ENCODE peak calls at places on chromosomes 12 and 14, in five cellular contexts. Z is HFF-Myc, U is breast epithelium, R is lower lobe of right lung, E is AG04450. B is an unnamed sample.

GRCh38 chr12:64229240-64229639 is 7.1 kb upstream of the KICS2 start:
- DNase-seq in Z (no peak), R (no peak), U (no peak), E (no peak), B (no peak)

GRCh38 chr12:88451254-88451653 is 129.0 kb downstream of the KITLG start:
- DNase-seq in E (no peak), U (no peak), Z (no peak), R (no peak), B (no peak)

GRCh38 chr14:68527329-68527851 is 265.5 kb downstream of the ZFP36L1 start:
- DNase-seq in Z (no peak), U (peak), E (no peak), R (no peak), B (no peak)

GRCh38 chr12:72271401-72271740 is 799 bp upstream of the TRHDE start:
- DNase-seq in R (no peak), E (no peak), U (no peak), Z (no peak), B (no peak)

GRCh38 chr12:30257614-30258013 is 438.1 kb downstream of the IPO8 start:
- DNase-seq in R (no peak), U (no peak), E (no peak), Z (no peak), B (no peak)

GRCh38 chr14:54567224-54567633 is 301 bp downstream of the SAMD4A start:
- DNase-seq in Z (no peak), E (no peak), U (peak), R (no peak), B (no peak)

GRCh38 chr12:93006655-93007208 is 77.6 kb upstream of the EEA1 start:
- DNase-seq in Z (no peak), R (no peak), E (no peak), U (no peak), B (no peak)

GRCh38 chr12:27751386-27752047 is 28.5 kb upstream of the KLHL42 start:
- DNase-seq in R (no peak), E (no peak), Z (no peak), U (no peak), B (no peak)

GRCh38 chr12:25529738-25530137 is 23.3 kb downstream of the LMNTD1 start:
- DNase-seq in Z (no peak), E (no peak), U (no peak), R (no peak), B (no peak)

GRCh38 chr12:108454539-108455139 is 60.4 kb upstream of the FICD start:
- DNase-seq in R (no peak), E (no peak), Z (no peak), U (no peak), B (no peak)

GRCh38 chr12:108455706-108456105 is 59.4 kb upstream of the FICD start:
- DNase-seq in R (no peak), Z (no peak), U (no peak), E (no peak), B (no peak)

GRCh38 chr12:108459106-108459505 is 56.0 kb upstream of the FICD start:
- DNase-seq in E (no peak), U (no peak), Z (no peak), R (no peak), B (no peak)

GRCh38 chr12:108457006-108457733 is 57.9 kb upstream of the FICD start:
- DNase-seq in U (no peak), Z (peak), E (no peak), R (no peak), B (no peak)

DNA sequence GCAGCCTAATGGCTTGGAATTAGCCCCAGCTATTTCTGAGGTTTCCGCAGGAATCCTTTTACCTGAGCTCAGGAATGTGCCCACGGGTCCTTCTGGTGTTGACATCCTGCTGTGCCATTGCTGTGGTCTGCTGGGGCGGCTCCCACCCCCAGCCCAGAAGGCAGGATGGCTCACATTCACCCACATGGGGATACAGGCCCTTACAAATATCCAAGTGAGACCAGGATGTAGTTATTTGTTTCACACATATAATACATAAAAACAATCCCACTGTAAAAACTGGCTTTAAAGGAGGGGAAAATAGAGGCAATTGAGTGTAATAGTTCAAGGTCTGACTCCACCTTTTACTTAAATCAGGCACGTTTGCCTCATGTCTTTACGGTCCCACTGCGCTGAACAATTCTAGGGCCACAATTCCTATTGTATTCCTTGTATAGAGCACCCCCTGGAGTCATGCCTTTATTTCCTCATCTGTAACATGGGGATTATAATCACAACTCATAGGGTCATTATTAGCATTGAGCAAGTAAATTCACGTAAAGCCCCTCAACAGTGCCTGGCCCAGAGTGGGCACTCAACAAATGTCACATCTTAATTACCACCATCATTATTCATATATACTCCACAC is 57.2 kb upstream of the FICD start:
- DNase-seq in R (no peak), E (no peak), Z (no peak), U (peak), B (no peak)
- TF ChIP-seq CTCF in R (no peak), E (no peak), Z (no peak), U (no peak), B (peak)

DNA sequence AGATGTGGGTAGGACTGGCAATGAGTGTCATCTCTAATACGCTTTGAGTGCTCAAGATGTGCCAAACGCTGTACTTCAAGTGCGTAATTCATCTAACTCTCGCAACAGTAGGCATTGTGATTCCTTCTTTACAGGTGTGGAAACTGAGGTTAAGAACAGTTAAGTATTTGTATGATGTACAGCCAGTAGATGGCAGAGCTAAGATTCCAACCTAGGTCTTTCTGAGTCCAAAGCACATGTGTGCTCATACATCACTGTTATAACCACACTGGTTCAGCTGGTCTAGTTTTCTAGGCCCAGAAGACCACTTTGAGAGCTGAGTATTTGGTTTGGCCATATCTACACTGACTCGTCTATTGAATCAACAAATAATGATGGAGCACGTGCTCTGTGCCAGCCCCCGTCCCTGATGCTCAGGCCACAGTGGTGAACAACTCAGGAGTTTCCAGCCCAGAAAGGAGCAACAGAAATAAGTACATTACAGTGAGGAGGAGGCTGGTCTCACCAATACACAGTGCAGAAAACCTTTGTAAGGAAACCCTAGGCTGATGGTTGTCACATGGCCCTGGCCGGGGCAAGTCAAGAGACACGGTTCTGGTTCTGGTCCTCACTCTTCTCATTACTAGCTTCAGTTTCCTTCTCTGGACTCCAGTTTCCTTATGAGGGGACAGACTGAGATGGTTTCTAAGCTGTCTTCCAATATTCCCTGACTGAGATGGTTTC is 69.3 kb upstream of the SCN8A start:
- DNase-seq in U (no peak), Z (no peak), E (no peak), R (no peak), B (no peak)
- TF ChIP-seq CTCF in U (no peak), Z (no peak), E (peak), R (no peak), B (no peak)

DNA sequence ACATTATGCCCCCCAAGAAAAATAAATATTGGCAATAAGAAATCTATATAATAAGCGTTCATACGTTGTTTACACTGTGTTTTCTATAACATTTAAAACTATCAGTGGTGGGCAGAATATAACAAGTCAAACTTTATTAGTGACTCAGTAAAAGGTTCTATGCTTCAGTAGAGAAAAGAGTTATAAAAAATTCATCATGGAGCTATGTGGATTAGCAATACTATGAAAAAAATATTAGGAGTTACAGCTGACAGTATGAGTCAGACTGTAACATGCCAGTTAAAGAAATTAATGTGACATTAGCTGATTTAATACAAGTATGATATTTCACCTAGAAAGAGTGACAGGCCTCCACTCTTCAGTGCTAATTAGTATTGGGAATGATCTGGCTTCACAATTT is 125.1 kb upstream of the GARIN6 start:
- DNase-seq in R (no peak), Z (no peak), U (no peak), E (no peak), B (no peak)
- TF ChIP-seq CTCF in R (no peak), Z (no peak), U (no peak), E (no peak), B (no peak)

GRCh38 chr12:17079251-17079909 is 473.4 kb upstream of the LMO3 start:
- DNase-seq in E (no peak), U (no peak), Z (no peak), R (no peak), B (no peak)
- TF ChIP-seq CTCF in E (no peak), U (no peak), Z (no peak), R (no peak), B (no peak)

GRCh38 chr14:105929327-105930081 is 403.1 kb downstream of the TMEM121 start:
- DNase-seq in U (no peak), R (peak), Z (no peak), E (no peak), B (no peak)

GRCh38 chr14:105925615-105926414 is 399.4 kb downstream of the TMEM121 start:
- DNase-seq in E (no peak), R (peak), Z (no peak), U (no peak), B (no peak)

GRCh38 chr14:105926415-105927093 is 400.2 kb downstream of the TMEM121 start:
- DNase-seq in R (peak), U (no peak), E (no peak), Z (no peak), B (peak)

GRCh38 chr14:105927094-105927475 is 400.7 kb downstream of the TMEM121 start:
- DNase-seq in R (peak), E (no peak), U (no peak), Z (no peak), B (no peak)

DNA sequence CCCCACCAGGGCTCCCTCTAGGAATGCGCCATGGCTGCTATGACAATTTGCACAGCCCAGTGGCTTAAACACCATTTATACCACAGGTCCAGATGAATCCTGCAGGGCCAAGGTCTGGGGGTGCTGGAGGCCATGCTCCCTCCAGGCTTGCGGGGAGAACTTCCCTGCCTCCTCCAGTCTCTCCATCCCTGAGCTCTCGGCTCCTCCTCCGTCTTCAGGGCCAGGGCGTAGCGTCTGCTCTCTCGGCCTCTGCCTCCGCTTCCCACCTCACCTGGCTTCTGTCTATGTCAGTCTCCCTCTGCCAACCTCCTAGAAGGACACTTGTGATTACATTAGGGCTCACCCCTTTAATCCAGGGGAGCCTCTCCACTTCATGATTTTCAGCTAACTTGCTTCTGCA is 401.3 kb downstream of the TMEM121 start:
- DNase-seq in E (no peak), Z (no peak), R (peak), U (no peak), B (no peak)
- TF ChIP-seq CTCF in E (no peak), Z (no peak), R (no peak), U (no peak), B (no peak)

DNA sequence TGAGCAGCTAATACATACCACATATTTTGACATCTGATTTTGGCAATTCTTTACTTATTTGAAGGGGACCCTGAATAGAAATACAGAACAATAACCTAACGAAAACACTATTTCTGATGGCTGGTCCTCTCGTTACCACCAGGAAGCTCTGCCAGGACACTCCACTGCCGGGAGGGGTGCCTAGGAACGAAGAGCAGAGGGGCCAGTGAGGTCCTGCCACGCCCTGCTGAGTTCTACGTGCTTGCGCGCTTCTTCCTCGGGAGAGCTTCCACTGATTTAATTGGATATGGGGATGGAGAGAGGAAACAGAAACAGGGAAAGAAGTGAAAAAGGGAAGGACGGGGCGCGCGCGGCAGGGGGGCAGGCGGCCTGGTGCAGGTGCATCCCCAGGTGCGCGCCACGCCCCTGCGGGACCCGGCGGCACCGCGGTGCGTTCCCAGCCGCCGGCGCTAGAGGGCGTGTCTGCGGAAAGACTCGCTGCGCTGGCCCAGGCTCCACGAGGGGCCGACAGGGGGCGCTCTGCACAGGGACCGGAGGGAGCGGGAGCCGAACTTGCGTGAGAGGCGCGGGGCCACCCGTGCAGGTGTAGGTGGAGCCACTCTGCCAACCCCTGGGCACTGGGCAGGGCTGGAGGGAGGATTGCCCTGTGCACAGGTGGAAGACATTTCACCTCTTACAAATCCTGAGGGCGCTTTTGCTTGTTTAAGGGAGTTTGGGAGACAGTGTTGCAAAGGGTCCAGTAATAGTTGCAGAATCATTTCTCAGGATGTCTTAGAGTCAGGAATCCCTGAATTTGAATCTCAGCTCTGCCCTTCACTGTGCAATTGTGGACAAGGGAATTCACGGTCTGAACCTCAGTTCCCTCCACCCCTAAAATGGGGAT is 986.3 kb upstream of the TMEM132C start:
- DNase-seq in Z (no peak), U (no peak), E (no peak), R (peak), B (no peak)
- TF ChIP-seq CTCF in Z (peak), U (peak), E (peak), R (peak), B (peak)

GRCh38 chr12:47164730-47165439 is 85.1 kb upstream of the AMIGO2 start:
- DNase-seq in U (no peak), Z (no peak), R (no peak), E (no peak), B (no peak)
- TF ChIP-seq CTCF in U (no peak), Z (no peak), R (no peak), E (peak), B (no peak)

DNA sequence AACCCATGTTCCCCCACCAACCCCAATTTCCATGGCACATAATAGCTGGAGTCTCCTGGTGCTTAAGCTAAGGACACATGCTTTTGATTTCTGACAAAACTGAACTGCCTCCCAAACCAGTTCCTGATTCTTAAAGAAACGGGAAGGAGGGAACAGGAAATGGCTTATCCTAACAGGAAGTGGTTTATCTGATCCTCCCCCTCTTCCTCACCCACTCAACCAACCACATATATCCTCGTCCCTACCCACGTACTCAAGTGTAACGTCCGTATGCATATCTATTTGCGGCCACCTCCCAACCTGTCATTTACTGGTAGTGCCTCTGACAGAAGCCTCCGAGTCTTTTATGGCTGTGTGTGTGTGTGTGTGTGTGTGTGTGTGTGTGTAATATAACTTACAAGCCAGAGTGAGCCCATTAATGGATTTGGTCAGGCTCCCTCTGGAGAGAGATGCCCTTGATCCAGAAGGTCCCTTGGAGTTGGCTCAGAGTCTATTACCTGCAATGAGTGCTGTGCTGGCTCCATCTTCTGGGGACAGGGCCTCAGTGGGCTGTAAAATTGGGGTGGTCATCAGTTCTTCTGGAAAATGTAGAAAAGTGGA is 7.7 kb downstream of the DAZAP2 start:
- DNase-seq in R (no peak), E (no peak), U (no peak), Z (peak), B (peak)
- TF ChIP-seq CTCF in R (no peak), E (peak), U (no peak), Z (peak), B (no peak)

DNA sequence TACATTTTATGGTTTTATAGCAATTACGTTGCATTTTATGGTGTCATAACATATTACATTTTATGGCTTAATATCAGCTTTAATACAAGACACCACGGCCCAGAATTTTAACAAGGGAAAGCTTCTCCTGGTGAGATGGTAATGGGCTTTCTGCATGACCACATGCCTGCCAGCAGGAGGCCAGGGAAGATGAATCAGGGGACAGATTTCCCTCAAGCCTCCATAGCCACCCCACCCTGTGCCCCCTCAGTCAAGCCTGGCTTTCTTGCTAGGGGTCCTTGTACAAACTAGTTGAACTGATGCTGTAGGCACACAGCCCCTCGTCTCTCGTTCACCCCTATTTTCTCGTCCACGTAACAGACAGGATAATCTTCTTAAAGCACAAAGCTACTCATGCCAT is 56.6 kb downstream of the HSPB8 start:
- DNase-seq in U (no peak), R (no peak), E (no peak), Z (no peak), B (no peak)
- TF ChIP-seq CTCF in U (no peak), R (no peak), E (peak), Z (no peak), B (no peak)

DNA sequence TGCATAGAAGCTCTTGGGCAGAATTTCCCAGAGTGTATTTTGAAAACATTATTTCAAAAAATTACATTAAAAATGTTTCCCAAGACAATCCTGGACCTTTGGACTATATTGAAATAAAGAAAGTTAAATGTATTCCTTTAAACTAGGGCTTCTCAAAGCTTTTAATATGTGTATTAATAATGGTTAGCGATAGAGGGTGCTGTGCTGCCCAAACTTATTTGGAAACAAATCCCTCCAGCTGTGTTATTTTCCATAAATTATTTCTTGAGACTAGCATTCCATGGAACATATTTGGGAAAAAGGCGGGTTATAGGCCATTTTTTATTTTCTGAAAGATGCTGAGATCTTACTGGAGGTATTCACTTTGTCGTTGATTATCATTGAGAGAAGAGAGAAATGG is 397.8 kb upstream of the MIS18BP1 start:
- DNase-seq in E (no peak), R (no peak), U (no peak), Z (no peak), B (no peak)
- TF ChIP-seq CTCF in E (no peak), R (no peak), U (no peak), Z (no peak), B (no peak)

B was measured in CD14-positive monocyte.